ENCODE peak calls at places on chromosomes 1 and 21, in four cellular contexts. C is stimulated activated naive B cell treated with anti-CD40 and anti-IgM and Interleukin-4, amounts not matched to agents 10 μg/mL and 1 μg/mL and 100 μg/mL, for 72 hours; P is CD4-positive, alpha-beta T cell; O is aorta. D is an unnamed sample.

GRCh38 chr1:235307158-235308124 is 20.5 kb downstream of the ARID4B start:
- ATAC-seq in C (no peak), P (no peak), O (no peak), D (no peak)

GRCh38 chr1:172670791-172671190 is 11.9 kb downstream of the FASLG start:
- ATAC-seq in C (no peak), P (peak), O (no peak), D (peak)

GRCh38 chr1:212295579-212295978 is 10.4 kb downstream of the PPP2R5A start:
- ATAC-seq in C (peak), P (no peak), O (no peak), D (no peak)

GRCh38 chr1:158506369-158506987 is 34.5 kb downstream of the OR10R2 start:
- ATAC-seq in C (peak), P (no peak), O (no peak), D (peak)

GRCh38 chr1:234315091-234315541 is 58.1 kb upstream of the COA6 start:
- ATAC-seq in C (peak), P (peak), O (no peak), D (peak)

GRCh38 chr1:183580281-183580682 is 10.0 kb downstream of the NCF2 start:
- ATAC-seq in C (peak), P (peak), O (no peak), D (peak)

GRCh38 chr1:109929588-109930251 is 19.1 kb downstream of the CSF1 start:
- ATAC-seq in C (no peak), P (no peak), O (no peak), D (no peak)

GRCh38 chr21:24375201-24375600 is 1232.1 kb downstream of the MRPL39 start:
- ATAC-seq in C (peak), P (no peak), O (no peak), D (peak)

GRCh38 chr1:207361910-207362309 is 40.4 kb downstream of the CD55 start:
- ATAC-seq in C (no peak), P (no peak), O (no peak), D (no peak)

GRCh38 chr21:38227401-38227800 is 29.4 kb upstream of the KCNJ15 start:
- ATAC-seq in C (no peak), P (no peak), O (no peak), D (no peak)

GRCh38 chr1:202329891-202330290 is 11.8 kb downstream of the UBE2T start:
- ATAC-seq in C (no peak), P (no peak), O (no peak), D (no peak)

GRCh38 chr21:37412603-37413360 is 46.2 kb downstream of the DYRK1A start:
- ATAC-seq in C (no peak), P (no peak), O (no peak), D (no peak)